ENCODE peak calls at places on chromosomes 12 and 14, in ten cellular contexts. A, F, E, D, X, J, O, G, T and M are unnamed samples. For H3K36me3 and H3K4me1, the result is how much of the 10 kb centered on the place peaks cover.

GRCh38 chr12:6053541-6053940 is 70.9 kb downstream of the VWF start:
- DNase-seq in J (no peak), T (no peak), O (no peak), D (peak), X (no peak), F (no peak), G (no peak), E (no peak), A (no peak), M (no peak)

GRCh38 chr14:34014936-34015335 is 64.1 kb upstream of the EGLN3 start:
- DNase-seq in G (no peak), T (no peak), E (no peak), J (no peak), A (no peak), O (no peak), D (no peak), F (no peak), X (no peak), M (no peak)

GRCh38 chr12:131622422-131622955 is 88.4 kb upstream of the SFSWAP start:
- DNase-seq in A (no peak), E (no peak), F (no peak), G (no peak), O (no peak), T (no peak), J (no peak), D (no peak), X (no peak), M (no peak)

GRCh38 chr12:4417471-4417870 is 28.1 kb downstream of the FGF6 start:
- DNase-seq in O (no peak), X (no peak), J (peak), D (no peak), E (no peak), T (no peak), A (no peak), F (no peak), G (peak), M (no peak)

GRCh38 chr14:36915089-36915488 is 253.4 kb downstream of the PAX9 start:
- DNase-seq in J (no peak), D (no peak), F (no peak), X (no peak), E (no peak), O (no peak), T (no peak), G (no peak), A (no peak), M (no peak)

GRCh38 chr12:19243577-19243976 is 114.0 kb downstream of the PLEKHA5 start:
- DNase-seq in E (no peak), F (no peak), J (no peak), T (no peak), O (no peak), X (no peak), A (no peak), D (no peak), G (no peak), M (no peak)

GRCh38 chr12:100699209-100699608 is 95.4 kb upstream of the ANO4 start:
- DNase-seq in A (no peak), X (no peak), T (no peak), J (no peak), G (no peak), D (no peak), E (no peak), O (no peak), F (no peak), M (no peak)

GRCh38 chr12:70989232-70989631 is 68.7 kb upstream of the PTPRR start:
- DNase-seq in O (no peak), J (no peak), X (peak), E (no peak), F (no peak), T (no peak), A (no peak), D (no peak), G (no peak), M (no peak)

GRCh38 chr12:6333566-6333965 is 8.3 kb downstream of the TNFRSF1A start:
- DNase-seq in J (no peak), O (no peak), G (no peak), D (peak), A (no peak), X (no peak), E (no peak), T (no peak), F (no peak), M (no peak)

GRCh38 chr14:53978194-53978593 is 21.6 kb upstream of the BMP4 start:
- DNase-seq in A (no peak), J (no peak), D (no peak), O (no peak), T (no peak), F (no peak), X (no peak), G (no peak), E (no peak), M (no peak)

GRCh38 chr12:115149685-115150378 is 465.9 kb upstream of the TBX3 start:
- DNase-seq in E (no peak), D (peak), J (no peak), G (no peak), T (no peak), F (no peak), X (peak), O (no peak), A (no peak), M (no peak)

GRCh38 chr12:123948401-123949117 is 24.1 kb downstream of the CCDC92 start:
- DNase-seq in J (no peak), X (no peak), F (no peak), D (no peak), E (no peak), A (no peak), O (no peak), T (no peak), G (no peak), M (no peak)

GRCh38 chr12:116247377-116247776 is 30.1 kb downstream of the MED13L start:
- DNase-seq in J (no peak), A (no peak), G (no peak), O (no peak), E (no peak), T (no peak), X (peak), F (no peak), D (no peak), M (no peak)

GRCh38 chr12:29726321-29726692 is 57.4 kb downstream of the TMTC1 start:
- DNase-seq in G (no peak), X (peak), E (no peak), T (no peak), A (no peak), F (no peak), D (peak), J (no peak), O (no peak), M (no peak)

GRCh38 chr12:3432868-3433267 is 58.1 kb upstream of the PRMT8 start:
- DNase-seq in F (no peak), O (no peak), E (no peak), A (no peak), J (no peak), G (peak), D (no peak), T (no peak), X (no peak), M (no peak)

GRCh38 chr12:114006482-114007425 is 40.6 kb upstream of the RBM19 start:
- DNase-seq in O (no peak), G (peak), J (peak), D (no peak), E (no peak), A (no peak), X (no peak), T (no peak), F (no peak), M (no peak)

GRCh38 chr14:79856357-79856756 is 354.9 kb downstream of the DIO2 start:
- DNase-seq in G (no peak), D (peak), F (no peak), T (no peak), J (no peak), E (no peak), X (no peak), A (no peak), O (no peak), M (no peak)

GRCh38 chr12:63935361-63935760 is 90.9 kb downstream of the SRGAP1 start:
- DNase-seq in G (no peak), O (no peak), A (no peak), J (no peak), F (no peak), D (no peak), T (no peak), E (no peak), X (no peak), M (no peak)

GRCh38 chr12:127165567-127166392 is 1101.2 kb upstream of the TMEM132C start:
- DNase-seq in X (peak), E (no peak), J (peak), F (peak), O (peak), G (peak), A (peak), D (peak), T (peak), M (peak)

GRCh38 chr12:96516472-96517417 is 27.4 kb downstream of the CFAP54 start:
- DNase-seq in A (peak), D (peak), J (peak), E (peak), X (peak), O (peak), F (peak), T (peak), G (peak), M (peak)

GRCh38 chr12:76470028-76470939 is 89.3 kb downstream of the OSBPL8 start:
- DNase-seq in G (no peak), O (no peak), F (no peak), T (no peak), X (peak), E (no peak), A (peak), J (no peak), D (peak), M (no peak)

GRCh38 chr14:90848944-90849731 is 32.9 kb upstream of the TTC7B start:
- DNase-seq in D (no peak), E (no peak), J (no peak), G (no peak), T (no peak), F (no peak), A (peak), X (no peak), O (no peak), M (no peak)

GRCh38 chr14:100448376-100448775 is 125.2 kb downstream of the SLC25A47 start:
- DNase-seq in E (no peak), F (no peak), A (no peak), O (no peak), J (no peak), D (no peak), T (no peak), G (peak), X (no peak), M (no peak)

DNA sequence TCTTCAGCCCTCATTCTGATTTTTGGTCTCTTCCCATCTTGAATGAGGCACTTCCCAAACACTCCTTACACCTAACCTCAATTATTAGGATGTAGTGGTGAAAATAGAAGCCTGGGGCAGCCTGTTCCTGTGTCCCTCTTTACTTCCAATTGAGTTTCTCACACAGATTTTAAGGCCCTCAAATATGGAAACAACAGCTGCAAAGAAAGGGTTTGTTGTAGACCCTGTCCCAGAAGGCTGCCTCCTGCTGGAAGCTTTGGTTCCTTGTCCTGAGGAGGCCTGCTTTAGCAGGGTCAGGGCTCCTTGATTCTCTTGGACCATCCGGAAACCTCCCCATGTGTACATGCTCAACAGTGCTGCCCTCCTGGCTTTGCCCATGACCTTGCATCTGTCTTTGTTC is 101.3 kb downstream of the TGFB3 start:
- DNase-seq in J (peak), F (no peak), T (no peak), A (no peak), X (no peak), G (peak), E (no peak), O (no peak), D (no peak), M (no peak)
- TF ChIP-seq CTCF in J (peak), F (no peak), T (no peak), A (no peak), X (no peak), G (peak), E (peak), O (no peak), D (no peak), M (no peak)

GRCh38 chr14:86683525-86683924 is 1153.6 kb downstream of the FLRT2 start:
- DNase-seq in J (no peak), T (no peak), F (no peak), O (no peak), A (no peak), E (no peak), G (no peak), D (no peak), X (no peak), M (no peak)
- H3K36me3 ChIP-seq in J (under half), T (under half), F (under half), O (under half), A (under half), E (under half), G (under half), D (under half), X (under half), M (under half)

GRCh38 chr12:110012659-110013058 is 13.4 kb downstream of the ANKRD13A start:
- DNase-seq in X (no peak), J (no peak), T (no peak), G (no peak), E (no peak), O (no peak), F (no peak), A (no peak), D (no peak), M (no peak)

GRCh38 chr12:110015132-110015531 is 15.9 kb downstream of the ANKRD13A start:
- DNase-seq in X (no peak), E (no peak), T (no peak), F (no peak), D (no peak), G (no peak), O (no peak), J (no peak), A (no peak), M (no peak)

GRCh38 chr12:110010853-110011835 is 11.9 kb downstream of the ANKRD13A start:
- DNase-seq in G (no peak), J (no peak), F (no peak), D (no peak), E (no peak), X (no peak), T (peak), A (peak), O (no peak), M (no peak)

GRCh38 chr12:110007874-110008273 is 8.6 kb downstream of the ANKRD13A start:
- DNase-seq in A (no peak), J (no peak), D (no peak), O (no peak), T (no peak), F (no peak), G (no peak), E (no peak), X (no peak), M (no peak)

DNA sequence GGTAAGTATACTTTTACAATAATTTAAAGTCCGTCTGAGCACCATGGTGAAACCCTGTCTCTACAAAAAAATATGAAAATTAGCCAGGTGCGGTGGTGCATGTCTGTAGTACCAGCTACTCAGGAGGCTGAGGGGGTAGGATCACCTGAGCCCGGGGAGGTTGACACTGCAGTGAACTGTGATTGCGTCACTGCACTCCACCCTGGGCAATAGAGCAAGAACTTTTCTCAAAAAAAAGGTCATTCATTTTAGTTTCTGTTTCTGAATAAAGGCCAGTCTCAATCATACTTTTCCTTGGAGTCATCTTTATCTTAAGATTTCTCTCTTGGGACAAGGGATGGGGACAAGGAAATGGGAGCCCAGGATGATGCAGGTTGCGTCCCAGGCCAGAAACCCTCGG is 12.9 kb downstream of the ANKRD13A start:
- DNase-seq in D (no peak), G (no peak), X (peak), J (no peak), E (no peak), F (no peak), T (peak), O (peak), A (peak), M (no peak)
- H3K4me1 ChIP-seq in D (under half), G (under half), X (under half), J (under half), E (under half), F (under half), T (under half), O (under half), A (under half), M (under half)

DNA sequence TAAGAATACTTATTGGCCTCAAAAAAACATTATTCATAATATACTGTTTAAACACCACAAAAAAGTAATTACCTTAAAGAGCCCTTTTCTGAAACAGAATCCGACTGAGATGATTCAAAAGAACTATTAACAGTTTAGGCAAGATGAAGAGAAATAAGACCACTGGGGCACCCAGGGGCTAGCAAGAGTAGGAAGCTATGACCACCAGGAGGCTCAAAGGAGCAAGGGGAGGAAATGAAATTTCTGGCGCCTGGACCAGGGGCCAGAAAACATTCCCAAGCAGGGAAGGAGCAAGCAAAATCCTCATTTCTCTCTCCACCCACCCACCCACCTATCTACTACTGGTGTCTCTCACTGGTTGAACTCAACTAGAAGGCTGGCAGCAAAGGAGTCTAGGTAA is 6.3 kb upstream of the DCAF4 start:
- DNase-seq in F (no peak), A (no peak), J (peak), O (no peak), X (no peak), T (no peak), D (no peak), E (no peak), G (peak), M (no peak)
- TF ChIP-seq CTCF in F (no peak), A (no peak), J (peak), O (no peak), X (no peak), T (no peak), D (no peak), E (no peak), G (peak), M (peak)